ENCODE peak calls at places on chromosomes 1 and 21, in nine cellular contexts. One of them, this sample, is unnamed.

GRCh38 chr1:17729909-17730308 is 25.2 kb upstream of the ACTL8 start:
- DNase-seq in CD8-positive, alpha-beta T cell: no peak
- DNase-seq in IMR-90: no peak
- DNase-seq in cardiac fibroblast: no peak
- DNase-seq in Caco-2: no peak
- DNase-seq in GM06990: no peak
- DNase-seq in AG04450: no peak
- DNase-seq in choroid plexus epithelial cell: no peak
- DNase-seq in uterus: no peak
- DNase-seq in this sample: no peak

GRCh38 chr21:22351076-22351475 is 1352.9 kb downstream of the NCAM2 start:
- DNase-seq in CD8-positive, alpha-beta T cell: no peak
- DNase-seq in IMR-90: no peak
- DNase-seq in cardiac fibroblast: no peak
- DNase-seq in Caco-2: no peak
- DNase-seq in GM06990: no peak
- DNase-seq in AG04450: no peak
- DNase-seq in choroid plexus epithelial cell: no peak
- DNase-seq in uterus: no peak
- DNase-seq in this sample: no peak

GRCh38 chr21:39088831-39089380 is 94.3 kb downstream of the PSMG1 start:
- DNase-seq in CD8-positive, alpha-beta T cell: no peak
- DNase-seq in IMR-90: peak
- DNase-seq in cardiac fibroblast: peak
- DNase-seq in Caco-2: no peak
- DNase-seq in GM06990: no peak
- DNase-seq in AG04450: no peak
- DNase-seq in choroid plexus epithelial cell: peak
- DNase-seq in uterus: peak
- DNase-seq in this sample: no peak

GRCh38 chr21:27024971-27025370 is 58.1 kb upstream of the ADAMTS5 start:
- DNase-seq in CD8-positive, alpha-beta T cell: no peak
- DNase-seq in IMR-90: peak
- DNase-seq in cardiac fibroblast: no peak
- DNase-seq in Caco-2: no peak
- DNase-seq in GM06990: no peak
- DNase-seq in AG04450: no peak
- DNase-seq in choroid plexus epithelial cell: peak
- DNase-seq in uterus: no peak
- DNase-seq in this sample: no peak

GRCh38 chr1:61403863-61404615 is 320.9 kb downstream of the TM2D1 start:
- DNase-seq in CD8-positive, alpha-beta T cell: no peak
- DNase-seq in IMR-90: no peak
- DNase-seq in cardiac fibroblast: peak
- DNase-seq in Caco-2: no peak
- DNase-seq in GM06990: no peak
- DNase-seq in AG04450: no peak
- DNase-seq in choroid plexus epithelial cell: peak
- DNase-seq in uterus: no peak
- DNase-seq in this sample: no peak

GRCh38 chr1:12435639-12436344 is 182.2 kb downstream of the DHRS3 start:
- DNase-seq in CD8-positive, alpha-beta T cell: no peak
- DNase-seq in IMR-90: peak
- DNase-seq in cardiac fibroblast: peak
- DNase-seq in Caco-2: no peak
- DNase-seq in GM06990: peak
- DNase-seq in AG04450: no peak
- DNase-seq in choroid plexus epithelial cell: peak
- DNase-seq in uterus: no peak
- DNase-seq in this sample: no peak

GRCh38 chr1:147579532-147580199 is 38.4 kb downstream of the BCL9 start:
- DNase-seq in CD8-positive, alpha-beta T cell: no peak
- DNase-seq in IMR-90: peak
- DNase-seq in cardiac fibroblast: peak
- DNase-seq in Caco-2: peak
- DNase-seq in GM06990: no peak
- DNase-seq in AG04450: peak
- DNase-seq in choroid plexus epithelial cell: peak
- DNase-seq in uterus: no peak
- DNase-seq in this sample: no peak

GRCh38 chr1:19130476-19130875 is 79.6 kb downstream of the UBR4 start:
- DNase-seq in CD8-positive, alpha-beta T cell: no peak
- DNase-seq in IMR-90: no peak
- DNase-seq in cardiac fibroblast: no peak
- DNase-seq in Caco-2: no peak
- DNase-seq in GM06990: no peak
- DNase-seq in AG04450: no peak
- DNase-seq in choroid plexus epithelial cell: no peak
- DNase-seq in uterus: no peak
- DNase-seq in this sample: no peak

GRCh38 chr1:217003355-217003754 is 280.1 kb upstream of the ESRRG start:
- DNase-seq in CD8-positive, alpha-beta T cell: no peak
- DNase-seq in IMR-90: no peak
- DNase-seq in cardiac fibroblast: no peak
- DNase-seq in Caco-2: no peak
- DNase-seq in GM06990: no peak
- DNase-seq in AG04450: no peak
- DNase-seq in choroid plexus epithelial cell: no peak
- DNase-seq in uterus: no peak
- DNase-seq in this sample: no peak

GRCh38 chr1:24022611-24023359 is 42.7 kb upstream of the SRSF10 start:
- DNase-seq in CD8-positive, alpha-beta T cell: no peak
- DNase-seq in IMR-90: peak
- DNase-seq in cardiac fibroblast: peak
- DNase-seq in Caco-2: peak
- DNase-seq in GM06990: no peak
- DNase-seq in AG04450: no peak
- DNase-seq in choroid plexus epithelial cell: peak
- DNase-seq in uterus: peak
- DNase-seq in this sample: no peak

DNA sequence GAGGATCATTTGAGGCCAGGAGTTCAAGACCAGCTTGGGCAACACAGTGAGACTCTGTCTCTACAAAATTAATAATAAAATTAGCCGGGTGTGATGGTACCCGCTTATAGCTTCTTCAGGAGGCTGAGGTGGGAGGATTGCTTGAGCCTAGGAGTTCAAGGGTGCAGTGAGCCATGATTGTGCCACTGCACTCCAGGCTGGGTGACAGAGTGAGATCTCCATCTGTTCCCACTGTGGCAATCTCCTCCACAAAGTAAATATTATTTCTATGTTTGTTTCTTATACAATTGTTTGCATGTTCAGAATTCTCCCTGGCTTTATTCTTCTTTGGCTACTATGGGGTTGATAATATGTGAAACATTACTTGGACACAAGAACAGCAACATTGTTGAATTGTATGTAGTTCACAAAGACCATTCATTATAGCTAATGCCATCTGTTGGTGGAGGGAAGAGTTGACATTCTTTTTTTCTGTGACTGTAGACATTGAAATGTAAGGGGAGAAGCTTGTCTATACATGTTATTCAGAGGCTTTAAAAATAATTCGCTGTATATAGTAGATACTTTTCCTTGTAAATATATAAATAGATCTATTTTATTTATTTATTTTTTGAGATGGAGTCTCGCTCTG is 47.8 kb upstream of the SRSF10 start:
- DNase-seq in CD8-positive, alpha-beta T cell: no peak
- DNase-seq in IMR-90: peak
- DNase-seq in cardiac fibroblast: peak
- DNase-seq in Caco-2: peak
- DNase-seq in GM06990: no peak
- DNase-seq in AG04450: no peak
- DNase-seq in choroid plexus epithelial cell: peak
- DNase-seq in uterus: no peak
- DNase-seq in this sample: no peak
- TF ChIP-seq CTCF in CD8-positive, alpha-beta T cell: peak
- TF ChIP-seq CTCF in IMR-90: peak
- TF ChIP-seq CTCF in cardiac fibroblast: peak
- TF ChIP-seq CTCF in Caco-2: peak
- TF ChIP-seq CTCF in GM06990: peak
- TF ChIP-seq CTCF in AG04450: peak
- TF ChIP-seq CTCF in choroid plexus epithelial cell: peak
- TF ChIP-seq CTCF in uterus: peak
- TF ChIP-seq CTCF in this sample: peak

GRCh38 chr1:229506633-229507032 is 1.5 kb downstream of the NUP133 start:
- DNase-seq in CD8-positive, alpha-beta T cell: no peak
- DNase-seq in IMR-90: no peak
- DNase-seq in cardiac fibroblast: no peak
- DNase-seq in Caco-2: no peak
- DNase-seq in GM06990: no peak
- DNase-seq in AG04450: no peak
- DNase-seq in choroid plexus epithelial cell: no peak
- DNase-seq in uterus: no peak
- DNase-seq in this sample: no peak
- H3K4me3 ChIP-seq in CD8-positive, alpha-beta T cell: no peak
- H3K4me3 ChIP-seq in IMR-90: no peak
- H3K4me3 ChIP-seq in cardiac fibroblast: peak
- H3K4me3 ChIP-seq in Caco-2: no peak
- H3K4me3 ChIP-seq in GM06990: no peak
- H3K4me3 ChIP-seq in AG04450: peak
- H3K4me3 ChIP-seq in choroid plexus epithelial cell: no peak
- H3K4me3 ChIP-seq in uterus: no peak
- H3K4me3 ChIP-seq in this sample: no peak

GRCh38 chr1:15620155-15620545 is 2.9 kb downstream of the DDI2 start:
- DNase-seq in CD8-positive, alpha-beta T cell: no peak
- DNase-seq in IMR-90: peak
- DNase-seq in cardiac fibroblast: peak
- DNase-seq in Caco-2: no peak
- DNase-seq in GM06990: no peak
- DNase-seq in AG04450: no peak
- DNase-seq in choroid plexus epithelial cell: peak
- DNase-seq in uterus: no peak
- DNase-seq in this sample: no peak

GRCh38 chr1:15617874-15618684 is 821 bp downstream of the DDI2 start:
- DNase-seq in CD8-positive, alpha-beta T cell: peak
- DNase-seq in IMR-90: no peak
- DNase-seq in cardiac fibroblast: peak
- DNase-seq in Caco-2: peak
- DNase-seq in GM06990: peak
- DNase-seq in AG04450: no peak
- DNase-seq in choroid plexus epithelial cell: peak
- DNase-seq in uterus: no peak
- DNase-seq in this sample: no peak

GRCh38 chr1:15616704-15617172 is 520 bp upstream of the DDI2 start:
- DNase-seq in CD8-positive, alpha-beta T cell: no peak
- DNase-seq in IMR-90: peak
- DNase-seq in cardiac fibroblast: no peak
- DNase-seq in Caco-2: no peak
- DNase-seq in GM06990: no peak
- DNase-seq in AG04450: no peak
- DNase-seq in choroid plexus epithelial cell: peak
- DNase-seq in uterus: peak
- DNase-seq in this sample: no peak

GRCh38 chr1:15617173-15617873 is at the start of gene DDI2:
- DNase-seq in CD8-positive, alpha-beta T cell: peak
- DNase-seq in IMR-90: peak
- DNase-seq in cardiac fibroblast: peak
- DNase-seq in Caco-2: peak
- DNase-seq in GM06990: peak
- DNase-seq in AG04450: peak
- DNase-seq in choroid plexus epithelial cell: peak
- DNase-seq in uterus: peak
- DNase-seq in this sample: peak

GRCh38 chr1:15618685-15619525 is 1.6 kb downstream of the DDI2 start:
- DNase-seq in CD8-positive, alpha-beta T cell: no peak
- DNase-seq in IMR-90: peak
- DNase-seq in cardiac fibroblast: peak
- DNase-seq in Caco-2: peak
- DNase-seq in GM06990: no peak
- DNase-seq in AG04450: peak
- DNase-seq in choroid plexus epithelial cell: peak
- DNase-seq in uterus: no peak
- DNase-seq in this sample: peak
- TF ChIP-seq CTCF in CD8-positive, alpha-beta T cell: no peak
- TF ChIP-seq CTCF in IMR-90: no peak
- TF ChIP-seq CTCF in cardiac fibroblast: no peak
- TF ChIP-seq CTCF in Caco-2: no peak
- TF ChIP-seq CTCF in GM06990: no peak
- TF ChIP-seq CTCF in AG04450: no peak
- TF ChIP-seq CTCF in choroid plexus epithelial cell: no peak
- TF ChIP-seq CTCF in uterus: no peak
- TF ChIP-seq CTCF in this sample: no peak

GRCh38 chr1:212668477-212668876 is 31.2 kb downstream of the BATF3 start:
- DNase-seq in CD8-positive, alpha-beta T cell: no peak
- DNase-seq in IMR-90: no peak
- DNase-seq in cardiac fibroblast: no peak
- DNase-seq in Caco-2: no peak
- DNase-seq in GM06990: no peak
- DNase-seq in AG04450: no peak
- DNase-seq in choroid plexus epithelial cell: no peak
- DNase-seq in uterus: no peak
- DNase-seq in this sample: no peak

GRCh38 chr1:212669102-212669501 is 30.5 kb downstream of the BATF3 start:
- DNase-seq in CD8-positive, alpha-beta T cell: no peak
- DNase-seq in IMR-90: peak
- DNase-seq in cardiac fibroblast: peak
- DNase-seq in Caco-2: peak
- DNase-seq in GM06990: no peak
- DNase-seq in AG04450: no peak
- DNase-seq in choroid plexus epithelial cell: peak
- DNase-seq in uterus: no peak
- DNase-seq in this sample: no peak

GRCh38 chr1:212665241-212666115 is 34.2 kb downstream of the BATF3 start:
- DNase-seq in CD8-positive, alpha-beta T cell: peak
- DNase-seq in IMR-90: peak
- DNase-seq in cardiac fibroblast: peak
- DNase-seq in Caco-2: peak
- DNase-seq in GM06990: peak
- DNase-seq in AG04450: peak
- DNase-seq in choroid plexus epithelial cell: peak
- DNase-seq in uterus: peak
- DNase-seq in this sample: peak

GRCh38 chr1:212666116-212666775 is 33.4 kb downstream of the BATF3 start:
- DNase-seq in CD8-positive, alpha-beta T cell: no peak
- DNase-seq in IMR-90: no peak
- DNase-seq in cardiac fibroblast: no peak
- DNase-seq in Caco-2: no peak
- DNase-seq in GM06990: no peak
- DNase-seq in AG04450: no peak
- DNase-seq in choroid plexus epithelial cell: no peak
- DNase-seq in uterus: no peak
- DNase-seq in this sample: no peak

GRCh38 chr1:212667223-212668139 is 32.2 kb downstream of the BATF3 start:
- DNase-seq in CD8-positive, alpha-beta T cell: no peak
- DNase-seq in IMR-90: peak
- DNase-seq in cardiac fibroblast: peak
- DNase-seq in Caco-2: peak
- DNase-seq in GM06990: no peak
- DNase-seq in AG04450: peak
- DNase-seq in choroid plexus epithelial cell: peak
- DNase-seq in uterus: peak
- DNase-seq in this sample: peak
- H3K4me3 ChIP-seq in CD8-positive, alpha-beta T cell: no peak
- H3K4me3 ChIP-seq in IMR-90: peak
- H3K4me3 ChIP-seq in cardiac fibroblast: peak
- H3K4me3 ChIP-seq in Caco-2: no peak
- H3K4me3 ChIP-seq in GM06990: no peak
- H3K4me3 ChIP-seq in AG04450: peak
- H3K4me3 ChIP-seq in choroid plexus epithelial cell: peak
- H3K4me3 ChIP-seq in uterus: no peak
- H3K4me3 ChIP-seq in this sample: peak

GRCh38 chr1:203797948-203798347 is 2.5 kb downstream of the ZBED6 start:
- DNase-seq in CD8-positive, alpha-beta T cell: no peak
- DNase-seq in IMR-90: no peak
- DNase-seq in cardiac fibroblast: no peak
- DNase-seq in Caco-2: no peak
- DNase-seq in GM06990: no peak
- DNase-seq in AG04450: no peak
- DNase-seq in choroid plexus epithelial cell: peak
- DNase-seq in uterus: peak
- DNase-seq in this sample: no peak
- TF ChIP-seq CTCF in CD8-positive, alpha-beta T cell: no peak
- TF ChIP-seq CTCF in IMR-90: no peak
- TF ChIP-seq CTCF in cardiac fibroblast: no peak
- TF ChIP-seq CTCF in Caco-2: no peak
- TF ChIP-seq CTCF in GM06990: no peak
- TF ChIP-seq CTCF in AG04450: peak
- TF ChIP-seq CTCF in choroid plexus epithelial cell: peak
- TF ChIP-seq CTCF in uterus: no peak
- TF ChIP-seq CTCF in this sample: no peak